ENCODE peak calls at places on chromosome 20, in four cellular contexts. C, Z, V and T are unnamed samples.

GRCh38 chr20:31604567-31605030 is 490 bp upstream of the ID1 start:
- DNase-seq in C (no peak), V (peak; percentile 53), Z (no peak), T (no peak)

GRCh38 chr20:44051661-44052000 is 135.4 kb downstream of the JPH2 start:
- DNase-seq in Z (no peak), V (no peak), C (no peak), T (no peak)

GRCh38 chr20:14866841-14867514 is 529.6 kb upstream of the FLRT3 start:
- DNase-seq in V (no peak), C (no peak), Z (no peak), T (no peak)

GRCh38 chr20:41119593-41120561 is 17.5 kb upstream of the PLCG1 start:
- DNase-seq in C (no peak), V (no peak), Z (no peak), T (no peak)

GRCh38 chr20:62931464-62931863 is 5.2 kb upstream of the DIDO1 start:
- DNase-seq in C (no peak), Z (no peak), V (no peak), T (no peak)

GRCh38 chr20:57782631-57783041 is 72.8 kb upstream of the PMEPA1 start:
- DNase-seq in Z (peak; percentile 6), V (no peak), C (no peak), T (no peak)

GRCh38 chr20:19205999-19206398 is 6.4 kb upstream of the SLC24A3 start:
- DNase-seq in C (peak; percentile 80), Z (peak; percentile 69), V (peak; percentile 79), T (peak; percentile 29)

GRCh38 chr20:44970243-44970757 is 4.0 kb downstream of the STK4 start:
- DNase-seq in Z (no peak), V (no peak), C (no peak), T (no peak)

GRCh38 chr20:62723768-62724420 is 15.3 kb downstream of the NTSR1 start:
- DNase-seq in V (no peak), Z (no peak), C (no peak), T (no peak)

GRCh38 chr20:37394543-37395410 is 48.8 kb downstream of the SRC start:
- DNase-seq in V (no peak), Z (peak; percentile 91), C (no peak), T (no peak)

GRCh38 chr20:15075586-15075985 is 738.2 kb upstream of the FLRT3 start:
- DNase-seq in Z (no peak), C (no peak), V (no peak), T (no peak)

GRCh38 chr20:3483784-3484183 is 13.0 kb downstream of the ATRN start:
- DNase-seq in V (no peak), C (no peak), Z (no peak), T (no peak)

GRCh38 chr20:15900443-15900842 is 672.8 kb downstream of the KIF16B start:
- DNase-seq in V (no peak), Z (no peak), C (no peak), T (no peak)

GRCh38 chr20:62320581-62321354 is 18.0 kb downstream of the ADRM1 start:
- DNase-seq in V (no peak), C (no peak), Z (peak; percentile 82), T (no peak)

GRCh38 chr20:10626896-10627295 is 46.9 kb downstream of the JAG1 start:
- DNase-seq in C (no peak), V (no peak), Z (no peak), T (no peak)

GRCh38 chr20:32354592-32355416 is 3.3 kb upstream of the ASXL1 start:
- DNase-seq in V (no peak), C (no peak), Z (no peak), T (no peak)

GRCh38 chr20:17471606-17472187 is 59.5 kb downstream of the BFSP1 start:
- DNase-seq in V (no peak), Z (no peak), C (no peak), T (no peak)

GRCh38 chr20:56689852-56690485 is 60.9 kb downstream of the TFAP2C start:
- DNase-seq in V (no peak), Z (no peak), C (no peak), T (no peak)

GRCh38 chr20:23923891-23924435 is 44.4 kb upstream of the CST5 start:
- DNase-seq in V (no peak), C (no peak), Z (no peak), T (no peak)

GRCh38 chr20:53901064-53901463 is 169.3 kb downstream of the BCAS1 start:
- DNase-seq in C (no peak), V (no peak), Z (no peak), T (no peak)

GRCh38 chr20:15547109-15547508 is 1026.1 kb downstream of the KIF16B start:
- DNase-seq in C (no peak), Z (no peak), V (no peak), T (no peak)

GRCh38 chr20:5945963-5946362 is 4.4 kb downstream of the TRMT6 start:
- DNase-seq in C (no peak), Z (no peak), V (no peak), T (no peak)

GRCh38 chr20:17568972-17569471 is 853 bp upstream of the DSTN start:
- DNase-seq in V (peak; percentile 92), Z (peak; percentile 81), C (peak; percentile 92), T (no peak)

GRCh38 chr20:61733891-61734732 is 331.6 kb downstream of the TAF4 start:
- DNase-seq in C (no peak), Z (no peak), V (no peak), T (no peak)

GRCh38 chr20:17868146-17868545 is 100.4 kb downstream of the SNX5 start:
- DNase-seq in V (no peak), Z (no peak), C (no peak), T (no peak)

GRCh38 chr20:42986143-42986773 is 203.4 kb downstream of the PTPRT start:
- DNase-seq in C (no peak), V (no peak), Z (no peak), T (no peak)

GRCh38 chr20:62828051-62828450 is 11.2 kb downstream of the COL9A3 start:
- DNase-seq in V (no peak), Z (no peak), C (no peak), T (no peak)

GRCh38 chr20:40766081-40766480 is 77.0 kb upstream of the MAFB start:
- DNase-seq in C (no peak), V (no peak), Z (no peak), T (no peak)

GRCh38 chr20:32359633-32360332 is 1.7 kb downstream of the ASXL1 start:
- DNase-seq in V (no peak), Z (peak; percentile 17), C (no peak), T (no peak)

DNA sequence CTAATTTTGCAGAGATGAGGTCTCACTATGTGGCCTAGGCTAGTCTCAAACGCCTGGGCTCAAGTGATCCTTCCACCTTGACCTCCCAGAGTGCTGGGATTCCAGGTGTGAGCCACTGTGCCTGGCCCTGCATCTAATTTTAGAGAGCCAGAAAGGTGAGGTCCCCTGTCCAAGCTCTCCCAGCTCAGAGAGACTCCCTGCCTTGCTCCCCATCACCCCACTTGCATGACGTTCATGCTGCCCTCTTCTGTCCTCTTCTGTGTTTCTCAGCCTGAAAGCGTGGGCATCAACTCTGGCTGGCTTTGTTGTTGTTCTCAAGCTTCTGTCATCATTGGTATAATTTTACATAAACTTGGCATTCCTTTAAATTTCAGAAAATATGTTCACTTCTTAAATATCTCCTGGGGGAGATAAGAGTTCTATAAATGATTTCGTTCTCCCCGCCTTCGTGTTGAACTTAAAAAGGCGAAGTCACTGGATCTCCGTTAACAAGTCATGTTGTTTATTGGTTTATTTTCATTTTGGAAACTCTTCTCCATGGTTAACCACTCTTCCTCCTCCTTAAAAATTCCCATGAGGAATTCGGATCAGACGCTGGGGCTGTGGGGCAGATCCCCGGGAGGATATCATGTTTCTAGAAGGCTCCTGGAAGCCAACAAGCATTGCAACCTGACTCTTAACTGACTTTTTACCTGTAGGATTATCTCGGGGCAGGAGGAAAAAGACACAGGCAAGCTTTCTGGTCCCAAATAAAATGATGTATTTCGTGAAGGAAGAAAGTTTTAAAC is 13.2 kb upstream of the PARD6B start:
- DNase-seq in C (no peak), Z (no peak), V (no peak), T (no peak)
- TF ChIP-seq CTCF in C (no peak), Z (no peak), V (peak; percentile 14), T (no peak)

GRCh38 chr20:48773837-48774418 is 53.9 kb downstream of the PREX1 start:
- DNase-seq in V (no peak), Z (no peak), C (no peak), T (no peak)
- H3K27ac ChIP-seq in V (no peak overlapping the region), Z (no peak overlapping the region), C (no peak overlapping the region), T (no peak overlapping the region)

GRCh38 chr20:51142448-51142847 is 119.5 kb upstream of the KCNG1 start:
- DNase-seq in C (no peak), Z (no peak), V (no peak), T (no peak)

GRCh38 chr20:51144476-51144875 is 121.6 kb upstream of the KCNG1 start:
- DNase-seq in V (no peak), Z (no peak), C (no peak), T (no peak)

GRCh38 chr20:51138576-51138975 is 115.7 kb upstream of the KCNG1 start:
- DNase-seq in Z (no peak), C (no peak), V (no peak), T (no peak)

GRCh38 chr20:51140671-51141070 is 117.8 kb upstream of the KCNG1 start:
- DNase-seq in C (no peak), Z (no peak), V (no peak), T (no peak)

DNA sequence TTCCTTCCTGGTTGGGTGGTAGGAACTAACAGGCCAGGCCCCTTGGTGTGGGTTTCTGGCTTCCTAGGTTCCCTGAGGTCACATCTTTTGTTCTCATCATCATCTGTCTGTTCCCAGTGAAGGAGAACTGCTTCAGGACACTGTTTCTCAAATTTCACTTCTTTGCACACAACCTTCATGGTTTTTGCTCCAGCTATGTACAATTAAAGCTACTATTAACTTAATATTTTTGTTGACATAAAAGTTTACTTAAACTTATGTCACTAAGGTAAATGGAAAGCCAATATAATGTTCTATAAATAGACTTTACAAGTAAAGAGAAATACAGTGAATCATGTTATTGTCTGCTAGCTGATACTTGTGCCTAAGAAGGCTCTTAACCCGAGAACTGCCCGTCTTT is 120.7 kb upstream of the KCNG1 start:
- DNase-seq in Z (no peak), V (no peak), C (no peak), T (no peak)
- H3K27me3 ChIP-seq in Z (no peaks in the 10 kb centered on the region), V (no peaks in the 10 kb centered on the region), C (no peaks in the 10 kb centered on the region), T (peaks cover 22% of the 10 kb centered on the region)

GRCh38 chr20:2400290-2400689 is 19.6 kb downstream of the TGM6 start:
- DNase-seq in Z (no peak), C (no peak), V (no peak), T (no peak)

GRCh38 chr20:2401527-2401926 is 20.8 kb downstream of the TGM6 start:
- DNase-seq in Z (no peak), C (no peak), V (no peak), T (no peak)

GRCh38 chr20:2403291-2404052 is 22.8 kb downstream of the TGM6 start:
- DNase-seq in C (no peak), V (no peak), Z (no peak), T (no peak)

GRCh38 chr20:2399390-2399789 is 18.7 kb downstream of the TGM6 start:
- DNase-seq in V (no peak), Z (no peak), C (no peak), T (no peak)

DNA sequence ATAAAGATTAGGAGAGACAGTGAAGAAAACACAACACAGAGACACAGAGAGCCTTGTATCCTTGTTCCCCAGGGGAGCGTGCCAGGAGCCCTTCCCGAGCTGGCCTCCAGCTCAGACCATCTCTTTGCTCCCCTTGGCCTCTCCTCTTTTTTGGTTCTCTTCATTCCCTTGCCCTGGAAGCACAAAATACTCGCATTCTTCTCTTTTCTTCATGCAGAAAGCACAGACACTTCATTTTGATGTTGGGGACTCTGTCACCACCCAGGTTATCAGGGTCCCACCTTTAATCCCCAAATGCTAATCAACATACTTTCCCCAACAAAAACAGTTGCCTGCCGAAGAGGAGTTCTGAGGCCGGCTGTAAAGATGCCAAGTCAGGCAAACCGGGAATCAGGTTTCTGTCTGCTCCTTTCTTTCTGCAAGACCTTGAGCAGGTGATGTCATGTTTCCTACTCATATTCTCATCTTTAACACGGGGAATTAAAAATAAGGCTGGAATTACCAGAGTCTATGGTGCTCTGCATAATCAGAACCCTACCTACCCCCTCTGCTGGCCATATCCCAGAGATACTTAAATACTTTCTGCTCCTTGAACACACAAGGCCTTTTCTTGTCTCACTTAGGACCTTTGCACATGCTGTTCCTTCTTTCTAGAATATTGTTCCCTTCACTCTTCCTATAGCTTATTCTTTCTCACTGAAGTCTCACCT is 21.7 kb downstream of the TGM6 start:
- DNase-seq in C (no peak), V (peak; percentile 30), Z (peak; percentile 48), T (no peak)
- TF ChIP-seq CTCF in C (no peak), V (peak; percentile 40), Z (peak; percentile 51), T (no peak)